ENCODE peak calls at places on chromosomes 4 and X, in six cellular contexts. R is effector CD4-positive, alpha-beta T cell; X is stimulated activated CD4-positive, alpha-beta T cell treated with anti-CD3 and anti-CD28 coated beads, Interleukin-4, amount 100 ng/mL, for 48 hours; B is tibial nerve; S is heart right ventricle; K is activated gamma-delta T cell treated with Interleukin-2 at 50 U/mL for 16 hours. E is an unnamed sample.

GRCh38 chrX:152038798-152039197 is 64.3 kb upstream of the GABRE start:
- DNase-seq in R (no peak), X (no peak), B (no peak), S (no peak), K (no peak), E (no peak)

GRCh38 chr4:68476191-68476590 is 28.9 kb downstream of the TMPRSS11E start:
- DNase-seq in R (no peak), X (no peak), B (no peak), S (no peak), K (no peak), E (no peak)

GRCh38 chr4:120754590-120754989 is 167.9 kb downstream of the PRDM5 start:
- DNase-seq in R (no peak), X (no peak), B (no peak), S (peak), K (no peak), E (no peak)

GRCh38 chrX:55867254-55867653 is 149.7 kb downstream of the RRAGB start:
- DNase-seq in R (no peak), X (no peak), B (no peak), S (no peak), K (no peak), E (no peak)

GRCh38 chr4:145178740-145179139 is 1.6 kb downstream of the OTUD4 start:
- DNase-seq in R (no peak), X (no peak), B (no peak), S (no peak), K (no peak), E (no peak)

GRCh38 chr4:46839128-46839527 is 69.9 kb downstream of the COX7B2 start:
- DNase-seq in R (no peak), X (no peak), B (no peak), S (no peak), K (no peak), E (no peak)

GRCh38 chrX:112211459-112211858 is 128.9 kb upstream of the TRPC5 start:
- DNase-seq in R (no peak), X (no peak), B (no peak), S (no peak), K (no peak), E (no peak)

GRCh38 chr4:71009796-71010588 is 16.5 kb downstream of the DCK start:
- DNase-seq in R (no peak), X (no peak), B (no peak), S (no peak), K (no peak), E (no peak)

GRCh38 chr4:115152081-115152480 is 38.7 kb upstream of the NDST4 start:
- DNase-seq in R (no peak), X (no peak), B (no peak), S (no peak), K (no peak), E (no peak)

GRCh38 chr4:111880116-111880515 is 265.1 kb upstream of the FAM241A start:
- DNase-seq in R (no peak), X (no peak), B (no peak), S (no peak), K (no peak), E (no peak)

GRCh38 chr4:120826449-120826848 is 96.1 kb downstream of the PRDM5 start:
- DNase-seq in R (no peak), X (no peak), B (no peak), S (no peak), K (no peak), E (no peak)

GRCh38 chr4:126458993-126459392 is 1144.2 kb downstream of the FAT4 start:
- DNase-seq in R (no peak), X (no peak), B (no peak), S (no peak), K (no peak), E (no peak)

GRCh38 chrX:150544222-150544787 is 24.1 kb upstream of the MTM1 start:
- DNase-seq in R (no peak), X (no peak), B (no peak), S (no peak), K (no peak), E (no peak)

GRCh38 chr4:16205298-16206164 is 20.7 kb downstream of the TAPT1 start:
- DNase-seq in R (no peak), X (no peak), B (no peak), S (no peak), K (no peak), E (no peak)

GRCh38 chr4:172850838-172851237 is 317.8 kb upstream of the GALNT7 start:
- DNase-seq in R (no peak), X (no peak), B (no peak), S (no peak), K (no peak), E (no peak)